ENCODE peak calls at places on chromosomes 6 and 20, in five cellular contexts. R is colonic mucosa; I is CD8-positive, alpha-beta memory T cell; C is heart left ventricle; Y is right atrium auricular region. L is an unnamed sample. For H3K36me3, the result is how much of the 10 kb centered on the place peaks cover.

GRCh38 chr6:160036790-160037206 is 67.9 kb downstream of the IGF2R start:
- DNase-seq in I (no peak), R (no peak), Y (no peak), C (no peak), L (no peak)

GRCh38 chr6:90118581-90118980 is 178.1 kb downstream of the BACH2 start:
- DNase-seq in I (no peak), C (no peak), Y (no peak), R (no peak), L (no peak)

GRCh38 chr6:154969796-154970195 is 25.3 kb upstream of the TIAM2 start:
- DNase-seq in C (no peak), Y (no peak), I (no peak), R (no peak), L (no peak)

GRCh38 chr6:28252507-28252975 is 472 bp upstream of the ZKSCAN4 start:
- DNase-seq in C (no peak), I (peak), Y (no peak), R (no peak), L (no peak)

GRCh38 chr6:28136585-28137457 is 4.9 kb upstream of the ZKSCAN8 start:
- DNase-seq in Y (peak), I (peak), R (peak), C (peak), L (peak)

GRCh38 chr20:34709044-34709835 is 5.1 kb downstream of the TP53INP2 start:
- DNase-seq in R (peak), C (peak), Y (peak), I (peak), L (peak)

GRCh38 chr6:152952045-152952444 is 30.8 kb downstream of the FBXO5 start:
- DNase-seq in R (no peak), Y (no peak), I (no peak), C (no peak), L (no peak)

GRCh38 chr6:169812257-169812644 is 60.8 kb downstream of the ERMARD start:
- DNase-seq in R (no peak), Y (no peak), C (no peak), I (no peak), L (no peak)

GRCh38 chr6:152124432-152125074 is 317.1 kb downstream of the ESR1 start:
- DNase-seq in Y (no peak), I (no peak), C (no peak), R (no peak), L (no peak)

GRCh38 chr20:64069614-64070243 is 6.7 kb downstream of the TCEA2 start:
- DNase-seq in R (no peak), I (no peak), C (no peak), Y (no peak), L (peak)

GRCh38 chr20:58071991-58072390 is 156.5 kb downstream of the ANKRD60 start:
- DNase-seq in I (no peak), Y (no peak), R (peak), C (no peak), L (no peak)
- H3K27ac ChIP-seq in I (no peak), Y (no peak), R (no peak), C (no peak), L (no peak)

GRCh38 chr6:143505111-143505510 is 6.4 kb downstream of the FUCA2 start:
- DNase-seq in C (no peak), I (no peak), Y (no peak), R (no peak), L (peak)
- H3K36me3 ChIP-seq in C (under half), I (under half), Y (under half), R (under half), L (under half)

GRCh38 chr20:45077559-45077958 is 23.4 kb downstream of the KCNS1 start:
- DNase-seq in I (no peak), R (no peak), C (no peak), Y (no peak), L (no peak)
- H3K27ac ChIP-seq in I (no peak), R (no peak), C (no peak), Y (no peak), L (no peak)

GRCh38 chr20:53570446-53571276 is 23.0 kb downstream of the ZNF217 start:
- DNase-seq in Y (no peak), R (no peak), I (no peak), C (no peak), L (no peak)
- H3K36me3 ChIP-seq in Y (half or more), R (under half), I (under half), C (under half), L (half or more)

DNA sequence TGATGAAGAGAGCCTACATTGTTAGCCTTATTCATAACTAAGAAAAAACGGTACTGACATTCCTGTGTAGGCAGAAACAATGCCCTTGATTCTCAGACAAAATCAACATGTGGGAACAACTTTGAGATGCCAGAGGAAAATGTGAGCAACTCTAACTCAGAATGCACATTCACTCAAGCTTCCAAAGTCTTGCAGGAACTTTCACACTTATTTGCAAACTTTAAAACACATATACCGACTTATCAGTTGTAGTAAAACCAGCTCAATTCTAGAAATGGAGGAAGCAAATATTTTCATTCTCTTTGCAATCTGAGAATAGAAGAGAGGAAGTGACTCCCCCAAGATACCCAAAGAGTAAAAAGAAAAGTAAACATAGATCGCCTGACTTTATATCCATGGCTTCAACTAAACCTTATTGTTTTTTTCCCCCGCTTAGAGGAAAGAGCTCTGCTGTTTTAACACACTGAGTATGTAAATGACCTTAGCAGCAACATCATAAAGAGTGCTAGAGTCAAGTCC is 117.6 kb downstream of the EPB41L2 start:
- DNase-seq in Y (no peak), R (no peak), I (no peak), C (no peak), L (no peak)
- H3K27ac ChIP-seq in Y (no peak), R (no peak), I (no peak), C (no peak), L (no peak)

GRCh38 chr20:31536575-31536974 is 22.3 kb downstream of the HM13 start:
- DNase-seq in I (no peak), C (no peak), R (no peak), Y (no peak), L (no peak)
- H3K36me3 ChIP-seq in I (half or more), C (under half), R (under half), Y (half or more), L (half or more)

L was measured in CD4-positive, CD25-positive, alpha-beta regulatory T cell.